ENCODE peak calls at places on chromosomes 16 and 17, in four cellular contexts. W is heart left ventricle, O is HAP-1, E is AG09309. K is an unnamed sample.

GRCh38 chr17:60577147-60577925 is 22.7 kb upstream of the PPM1D start:
- DNase-seq in E (no peak), O (no peak), W (no peak), K (no peak)

GRCh38 chr16:75559564-75560372 is 3.7 kb upstream of the TMEM231 start:
- DNase-seq in E (no peak), W (no peak), O (no peak), K (peak)

GRCh38 chr17:28993645-28994426 is 12.0 kb downstream of the SEZ6 start:
- DNase-seq in E (no peak), O (no peak), W (peak), K (no peak)

GRCh38 chr16:30743690-30744089 is 4.5 kb upstream of the PHKG2 start:
- DNase-seq in W (no peak), E (no peak), O (no peak), K (no peak)

GRCh38 chr17:77304051-77304745 is 163.4 kb downstream of the SEC14L1 start:
- DNase-seq in O (no peak), W (no peak), E (no peak), K (no peak)

GRCh38 chr16:2155091-2156024 is at the start of gene TRAF7:
- DNase-seq in O (peak), W (peak), E (peak), K (peak)

GRCh38 chr17:81189016-81189415 is 23.0 kb upstream of the AATK start:
- DNase-seq in O (no peak), W (no peak), E (no peak), K (no peak)

GRCh38 chr16:27920391-27920891 is 143.1 kb downstream of the GSG1L start:
- DNase-seq in W (no peak), E (no peak), O (peak), K (no peak)

GRCh38 chr17:22278302-22279275 is 586.3 kb downstream of the KCNJ18 start:
- DNase-seq in O (no peak), W (no peak), E (no peak), K (no peak)

GRCh38 chr17:2058521-2059124 is 3.7 kb downstream of the HIC1 start:
- DNase-seq in W (peak), E (no peak), O (peak), K (no peak)

GRCh38 chr16:49622421-49623402 is 233.2 kb downstream of the ZNF423 start:
- DNase-seq in E (no peak), W (peak), O (no peak), K (no peak)

GRCh38 chr17:68172461-68172954 is 75.3 kb upstream of the AMZ2 start:
- DNase-seq in E (no peak), W (peak), O (peak), K (no peak)

GRCh38 chr17:40623419-40624217 is 24.0 kb downstream of the SMARCE1 start:
- DNase-seq in W (no peak), E (no peak), O (no peak), K (no peak)

GRCh38 chr17:63387941-63388340 is 58.2 kb downstream of the CYB561 start:
- DNase-seq in E (no peak), W (no peak), O (no peak), K (no peak)

GRCh38 chr17:10126554-10127493 is 71.6 kb downstream of the GAS7 start:
- DNase-seq in E (no peak), W (no peak), O (no peak), K (no peak)

GRCh38 chr17:48489781-48490180 is 41.0 kb downstream of the HOXB1 start:
- DNase-seq in W (no peak), E (no peak), O (no peak), K (no peak)

GRCh38 chr17:64420143-64420670 is 28.7 kb upstream of the MILR1 start:
- DNase-seq in W (no peak), O (peak), E (peak), K (peak)

GRCh38 chr16:20385844-20386832 is 18.4 kb downstream of the PDILT start:
- DNase-seq in O (peak), W (peak), E (no peak), K (peak)

GRCh38 chr17:70521821-70522256 is 352.5 kb downstream of the KCNJ2 start:
- DNase-seq in E (no peak), W (no peak), O (no peak), K (no peak)

GRCh38 chr17:56125830-56126819 is 27.1 kb upstream of the ANKFN1 start:
- DNase-seq in O (peak), W (no peak), E (peak), K (peak)

GRCh38 chr17:42348104-42348503 is 40.1 kb downstream of the STAT3 start:
- DNase-seq in W (no peak), E (no peak), O (no peak), K (no peak)

GRCh38 chr17:21293846-21294240 is 9.3 kb downstream of the MAP2K3 start:
- DNase-seq in W (peak), E (no peak), O (no peak), K (no peak)

GRCh38 chr17:75428775-75429469 is 23.4 kb upstream of the GRB2 start:
- DNase-seq in O (no peak), W (no peak), E (peak), K (no peak)

GRCh38 chr17:30939059-30939689 is 17.4 kb downstream of the ADAP2 start:
- DNase-seq in W (no peak), E (no peak), O (no peak), K (no peak)

GRCh38 chr16:76386784-76387183 is 109.6 kb downstream of the CNTNAP4 start:
- DNase-seq in E (no peak), O (no peak), W (no peak), K (no peak)

GRCh38 chr16:78500659-78501226 is 401.3 kb downstream of the WWOX start:
- DNase-seq in W (no peak), O (no peak), E (no peak), K (no peak)

GRCh38 chr17:50861822-50862528 is 4.2 kb downstream of the TOB1 start:
- DNase-seq in O (no peak), W (no peak), E (no peak), K (no peak)

GRCh38 chr16:666572-666971 is 1.4 kb upstream of the RHOT2 start:
- DNase-seq in W (no peak), E (no peak), O (no peak), K (no peak)

GRCh38 chr17:81636505-81637288 is at the start of the genes NPLOC4 and TSPAN10:
- DNase-seq in W (peak), E (peak), O (peak), K (peak)

GRCh38 chr16:67154578-67155304 is 3.9 kb upstream of the B3GNT9 start:
- DNase-seq in W (peak), O (no peak), E (no peak), K (no peak)
- H3K4me3 ChIP-seq in W (peak), O (peak), E (peak), K (peak)

GRCh38 chr17:45940826-45941225 is 46.5 kb downstream of the MAPT start:
- DNase-seq in W (no peak), O (no peak), E (no peak), K (no peak)
- H3K4me3 ChIP-seq in W (no peak), O (no peak), E (no peak), K (no peak)

GRCh38 chr16:6247150-6247549 is 1085.5 kb upstream of the RBFOX1 start:
- DNase-seq in O (no peak), E (no peak), W (no peak), K (no peak)

GRCh38 chr16:6249863-6250262 is 1082.8 kb upstream of the RBFOX1 start:
- DNase-seq in E (no peak), O (no peak), W (no peak), K (no peak)

GRCh38 chr16:6247771-6248170 is 1084.9 kb upstream of the RBFOX1 start:
- DNase-seq in O (no peak), W (no peak), E (no peak), K (no peak)

DNA sequence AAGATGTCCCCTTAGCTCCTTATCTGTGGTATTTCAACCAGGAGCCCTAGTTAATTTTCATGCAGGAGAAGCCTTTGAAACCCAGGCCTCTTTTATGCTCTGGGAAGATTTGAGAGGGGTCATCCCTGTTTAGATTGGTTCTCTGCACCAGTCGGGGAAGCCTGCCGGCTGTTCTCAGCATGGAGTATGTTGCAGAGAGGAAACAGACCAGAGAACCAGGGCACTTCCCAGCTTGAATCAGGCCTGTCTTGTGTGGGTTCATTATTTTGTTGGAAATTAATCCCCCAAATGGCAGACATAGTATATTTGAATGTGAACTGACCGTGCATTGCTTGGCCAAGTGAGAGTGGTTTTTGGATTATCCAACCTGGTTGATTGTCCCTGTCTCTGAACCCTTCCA is 1082.1 kb upstream of the RBFOX1 start:
- DNase-seq in W (no peak), O (no peak), E (no peak), K (no peak)
- H3K4me3 ChIP-seq in W (no peak), O (no peak), E (no peak), K (no peak)

DNA sequence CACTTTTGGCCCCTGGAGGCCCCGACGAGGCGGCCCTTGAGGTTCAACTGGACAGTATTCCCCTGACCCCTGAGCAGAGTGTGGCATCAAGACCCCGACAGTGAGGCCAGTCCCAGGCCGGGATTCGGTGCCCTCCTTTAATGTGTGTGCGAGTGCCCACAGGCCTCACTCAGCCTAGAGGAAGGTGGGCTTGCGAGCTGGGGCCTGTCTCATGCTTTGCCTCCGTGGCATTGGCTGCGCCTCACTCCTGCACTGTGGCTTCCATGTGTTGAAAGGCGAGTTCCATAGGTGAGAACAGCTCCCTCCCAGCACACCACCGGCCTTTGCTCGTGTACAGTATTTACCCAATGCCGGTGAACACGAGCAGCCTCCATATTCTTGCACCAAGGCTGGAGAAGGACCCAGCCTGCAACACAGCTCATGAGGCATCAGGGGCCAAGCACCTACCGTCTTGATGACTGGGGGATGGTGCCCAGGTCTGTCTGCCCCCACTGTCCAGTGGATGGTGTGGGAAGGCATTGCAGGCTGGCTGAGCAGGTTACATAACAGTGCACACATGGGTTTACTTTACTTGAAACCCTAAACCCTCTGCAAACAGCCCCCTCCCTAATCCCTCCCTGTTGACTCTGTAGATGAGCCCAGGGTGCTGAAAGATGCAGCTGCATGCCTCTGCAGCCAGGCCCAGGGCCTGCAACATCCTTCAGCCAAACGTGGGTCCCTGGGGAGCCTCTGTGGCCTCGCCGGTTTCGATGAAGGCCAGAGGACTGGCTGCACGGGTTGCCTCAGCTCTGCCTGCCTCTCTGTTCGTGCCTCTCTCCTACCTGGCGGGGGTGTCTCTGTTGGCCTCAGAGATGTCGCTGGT is 94.8 kb downstream of the METRNL start:
- DNase-seq in W (peak), O (peak), E (no peak), K (peak)
- H3K4me3 ChIP-seq in W (no peak), O (no peak), E (no peak), K (no peak)

GRCh38 chr16:84278333-84278732 is 16.3 kb upstream of the WFDC1 start:
- DNase-seq in W (no peak), O (no peak), E (no peak), K (no peak)
- H3K4me3 ChIP-seq in W (no peak), O (no peak), E (no peak), K (no peak)

GRCh38 chr16:8591451-8591850 is 1.1 kb upstream of the TMEM114 start:
- DNase-seq in W (no peak), E (no peak), O (no peak), K (no peak)

GRCh38 chr16:8590161-8590688 is at the start of gene TMEM114:
- DNase-seq in E (no peak), O (no peak), W (no peak), K (no peak)

GRCh38 chr16:8588703-8589292 is 1.5 kb downstream of the TMEM114 start:
- DNase-seq in O (no peak), E (no peak), W (no peak), K (no peak)

GRCh38 chr16:8590811-8591210 is 500 bp upstream of the TMEM114 start:
- DNase-seq in W (no peak), O (no peak), E (no peak), K (no peak)

GRCh38 chr16:8589293-8590160 is 784 bp downstream of the TMEM114 start:
- DNase-seq in O (no peak), W (no peak), E (no peak), K (no peak)
- H3K4me3 ChIP-seq in O (no peak), W (peak), E (no peak), K (no peak)

DNA sequence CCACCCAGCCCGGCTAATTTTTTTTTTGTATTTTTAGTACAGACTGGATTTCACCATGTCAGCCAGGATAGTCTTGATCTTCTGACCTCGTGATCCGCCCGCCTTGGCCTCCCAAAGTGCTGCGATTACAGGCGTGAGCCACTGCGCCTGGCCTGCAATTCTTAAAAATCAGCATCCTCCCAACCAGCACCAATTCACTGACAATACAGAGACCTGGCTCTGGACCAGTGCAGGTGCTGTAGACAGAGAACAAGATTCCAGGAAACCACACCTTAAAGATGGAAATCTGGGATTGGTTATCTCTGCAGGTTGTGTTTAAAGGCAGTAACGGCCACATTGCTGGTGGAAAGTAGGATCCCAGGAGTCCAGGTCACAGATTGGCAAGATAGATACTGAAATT is 33.6 kb downstream of the TBC1D3B start:
- DNase-seq in O (no peak), E (no peak), W (no peak), K (no peak)
- H3K4me3 ChIP-seq in O (no peak), E (no peak), W (no peak), K (no peak)

GRCh38 chr17:32487460-32488176 is 825 bp downstream of the CDK5R1 start:
- DNase-seq in W (no peak), O (peak), E (no peak), K (no peak)

GRCh38 chr17:32490101-32490482 is 3.3 kb downstream of the CDK5R1 start:
- DNase-seq in E (no peak), O (no peak), W (no peak), K (no peak)

GRCh38 chr17:32488177-32488542 is 1.4 kb downstream of the CDK5R1 start:
- DNase-seq in O (no peak), E (no peak), W (no peak), K (no peak)

GRCh38 chr17:32489320-32490100 is 2.7 kb downstream of the CDK5R1 start:
- DNase-seq in E (no peak), W (no peak), O (no peak), K (no peak)

GRCh38 chr17:32488604-32489180 is 1.9 kb downstream of the CDK5R1 start:
- DNase-seq in W (no peak), E (no peak), O (no peak), K (no peak)
- H3K4me3 ChIP-seq in W (no peak), E (no peak), O (no peak), K (peak)

K was measured in HFF-Myc.